ENCODE peak calls at places on chromosomes 13 and 19, in four cellular contexts. D is adrenal gland, W is heart left ventricle, A is A549. K is an unnamed sample. For H3K9me3, the result is how much of the 10 kb centered on the place peaks cover.

GRCh38 chr19:41540041-41540695 is 35.8 kb upstream of the CEACAM21 start:
- DNase-seq in D (no peak), W (no peak), A (no peak), K (no peak)

GRCh38 chr19:42199440-42200115 is 17.9 kb downstream of the DEDD2 start:
- DNase-seq in D (no peak), W (peak), A (no peak), K (no peak)

GRCh38 chr19:35153701-35154534 is 617 bp upstream of the FXYD5 start:
- DNase-seq in D (no peak), W (peak), A (peak), K (no peak)

GRCh38 chr13:73138276-73138950 is 79.6 kb downstream of the KLF5 start:
- DNase-seq in D (no peak), W (no peak), A (peak), K (peak)

GRCh38 chr13:110624766-110625756 is 9.7 kb downstream of the NAXD start:
- DNase-seq in D (no peak), W (no peak), A (no peak), K (no peak)

GRCh38 chr19:38402967-38403674 is at the start of gene FAM98C:
- DNase-seq in D (peak), W (peak), A (peak), K (peak)

GRCh38 chr19:38952395-38953165 is 21.8 kb downstream of the MRPS12 start:
- DNase-seq in D (peak), W (no peak), A (peak), K (no peak)

GRCh38 chr13:51803018-51803417 is 945 bp downstream of the DHRS12 start:
- DNase-seq in D (no peak), W (no peak), A (no peak), K (no peak)

GRCh38 chr13:32409561-32410440 is 18.1 kb downstream of the N4BP2L1 start:
- DNase-seq in D (peak), W (no peak), A (no peak), K (no peak)

GRCh38 chr19:39415111-39416046 is 2.9 kb downstream of the PLEKHG2 start:
- DNase-seq in D (no peak), W (peak), A (peak), K (no peak)

GRCh38 chr19:53182202-53182601 is 11.0 kb downstream of the ZNF665 start:
- DNase-seq in D (no peak), W (no peak), A (no peak), K (no peak)

GRCh38 chr19:10389863-10390262 is 9.5 kb upstream of the TYK2 start:
- DNase-seq in D (no peak), W (no peak), A (no peak), K (no peak)

DNA sequence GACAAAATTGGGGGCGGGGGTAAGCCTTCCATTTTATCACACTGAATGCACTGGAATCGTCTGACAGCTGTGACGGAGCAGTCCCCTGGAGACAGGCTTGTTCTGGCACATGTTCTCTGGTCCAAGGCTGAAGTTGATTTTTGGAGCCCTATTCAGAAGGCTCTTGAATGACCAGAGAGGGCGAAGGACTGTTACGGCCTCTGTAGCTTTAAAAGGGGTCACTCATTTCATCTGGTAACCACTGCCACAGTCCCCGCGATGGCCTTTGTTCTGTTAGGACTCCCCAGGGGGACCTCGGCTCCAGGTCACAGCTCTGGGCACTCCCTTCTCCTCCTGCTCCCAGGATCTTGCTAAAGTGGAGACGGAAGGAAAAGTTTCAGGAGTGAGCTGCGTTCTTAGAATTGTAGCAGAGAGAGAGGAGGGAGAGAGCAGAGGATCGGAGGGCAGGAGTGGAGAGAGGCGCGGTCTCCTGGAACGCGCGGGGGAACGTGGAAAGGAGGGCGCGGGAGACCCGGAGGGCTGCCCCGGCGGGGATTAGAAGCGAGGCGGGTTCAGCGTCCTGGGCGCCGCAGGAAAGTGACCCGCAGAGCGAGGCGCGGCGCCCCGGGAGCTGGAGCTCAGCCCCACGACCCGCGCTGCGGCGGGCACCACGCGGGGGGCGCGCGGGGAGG is 134.3 kb upstream of the MYO16 start:
- DNase-seq in D (no peak), W (no peak), A (peak), K (no peak)
- H3K4me3 ChIP-seq in D (no peak), W (peak), A (peak), K (no peak)

GRCh38 chr19:23343434-23344010 is 51.7 kb downstream of the ZNF91 start:
- DNase-seq in D (no peak), W (no peak), A (no peak), K (no peak)
- H3K9me3 ChIP-seq in D (half or more), W (half or more), A (under half), K (half or more)

DNA sequence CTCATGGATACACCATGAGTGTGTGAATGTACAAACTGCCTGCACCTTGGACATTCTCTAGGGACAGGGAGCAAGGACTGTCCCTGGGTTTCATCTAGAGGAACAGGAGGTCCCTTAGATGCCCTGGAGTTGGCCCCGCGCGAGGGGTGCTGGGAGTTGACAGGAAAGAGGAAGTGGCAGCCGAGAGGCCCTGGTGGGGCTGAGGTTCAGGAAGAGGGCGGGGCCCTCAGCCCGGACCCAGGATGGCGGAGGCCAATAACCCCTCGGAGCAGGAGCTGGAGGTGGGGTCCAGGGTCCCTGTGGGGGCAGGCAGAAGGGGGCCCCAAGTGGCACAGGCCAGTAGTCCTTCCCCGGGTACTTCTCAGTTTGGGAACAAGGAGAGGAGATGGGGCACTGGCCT is 6.9 kb downstream of the PKN1 start:
- DNase-seq in D (peak), W (peak), A (no peak), K (no peak)
- H3K4me3 ChIP-seq in D (no peak), W (peak), A (no peak), K (no peak)

GRCh38 chr19:21581646-21582045 is 76.2 kb downstream of the ZNF429 start:
- DNase-seq in D (no peak), W (no peak), A (no peak), K (no peak)
- H3K9me3 ChIP-seq in D (under half), W (under half), A (under half), K (half or more)

DNA sequence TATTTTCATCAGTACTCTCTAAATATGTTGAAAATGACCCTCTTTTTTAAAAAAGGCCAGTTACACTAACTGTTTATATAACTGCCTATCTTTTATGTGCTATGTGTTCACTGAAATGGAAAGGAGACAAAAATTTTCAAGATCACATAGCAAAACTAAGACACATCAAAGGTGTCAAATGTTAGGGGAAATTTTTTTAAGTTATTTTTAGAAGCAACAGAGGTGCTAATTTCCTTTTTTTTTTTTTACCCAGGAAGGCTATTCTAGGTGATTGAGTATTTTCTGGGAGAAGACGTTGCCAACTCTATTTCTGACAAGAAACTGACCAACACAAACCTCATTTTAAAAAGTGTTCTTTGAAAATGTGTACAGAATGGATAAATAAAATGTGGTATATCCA is 45.7 kb downstream of the ELF1 start:
- DNase-seq in D (no peak), W (no peak), A (no peak), K (no peak)
- H3K4me3 ChIP-seq in D (no peak), W (no peak), A (no peak), K (no peak)

GRCh38 chr19:22523940-22524339 is 101.8 kb upstream of the ZNF98 start:
- DNase-seq in D (no peak), W (no peak), A (no peak), K (no peak)

GRCh38 chr19:22515435-22515834 is 93.3 kb upstream of the ZNF98 start:
- DNase-seq in D (no peak), W (no peak), A (no peak), K (no peak)

GRCh38 chr19:22517496-22518411 is 95.6 kb upstream of the ZNF98 start:
- DNase-seq in D (no peak), W (no peak), A (no peak), K (no peak)

GRCh38 chr19:22519152-22519551 is 97.0 kb upstream of the ZNF98 start:
- DNase-seq in D (no peak), W (no peak), A (no peak), K (no peak)
- H3K9me3 ChIP-seq in D (under half), W (under half), A (under half), K (half or more)

GRCh38 chr19:47020992-47021496 is 1.4 kb downstream of the NPAS1 start:
- DNase-seq in D (no peak), W (no peak), A (peak), K (no peak)

GRCh38 chr19:47021536-47022139 is 2.0 kb downstream of the NPAS1 start:
- DNase-seq in D (no peak), W (no peak), A (peak), K (no peak)

GRCh38 chr19:47020132-47020805 is 632 bp downstream of the NPAS1 start:
- DNase-seq in D (no peak), W (no peak), A (no peak), K (no peak)

GRCh38 chr19:47018923-47019322 is 714 bp upstream of the NPAS1 start:
- DNase-seq in D (no peak), W (no peak), A (no peak), K (no peak)

DNA sequence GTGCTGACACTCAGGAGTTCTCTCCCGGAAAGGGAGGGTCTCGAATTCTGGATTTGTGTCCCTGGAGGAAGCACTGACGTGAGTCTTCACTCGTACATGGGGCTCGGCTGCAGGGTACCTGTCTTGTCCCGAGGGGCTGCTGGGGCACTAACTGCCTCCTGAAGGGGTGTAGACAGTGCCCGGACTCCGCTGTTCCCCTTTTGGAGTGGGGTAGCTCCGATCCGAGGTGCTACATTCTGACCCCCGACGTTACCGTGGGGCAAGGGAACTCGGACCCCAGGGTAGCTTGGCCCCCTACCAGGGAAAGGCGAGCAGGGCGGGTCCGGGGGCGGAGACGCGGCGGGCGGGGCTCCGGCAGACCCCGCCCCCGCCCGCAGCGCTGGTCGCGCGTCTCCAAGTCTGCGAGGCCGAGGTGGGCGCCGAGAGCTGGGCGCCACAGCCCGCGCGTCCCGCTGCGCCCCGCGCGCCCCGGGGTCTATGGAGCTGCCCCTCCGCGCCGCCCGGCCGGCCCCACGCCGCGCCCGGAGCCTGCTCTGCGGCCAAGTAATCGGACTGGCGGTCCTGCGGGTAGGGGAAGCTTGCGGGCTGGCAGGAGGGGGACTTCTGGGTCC is at the start of gene NPAS1:
- DNase-seq in D (no peak), W (no peak), A (no peak), K (no peak)
- H3K4me3 ChIP-seq in D (no peak), W (peak), A (peak), K (peak)

GRCh38 chr13:98333481-98333880 is 156.4 kb upstream of the RNF113B start:
- DNase-seq in D (no peak), W (no peak), A (no peak), K (no peak)

GRCh38 chr13:98335721-98336120 is 158.7 kb upstream of the RNF113B start:
- DNase-seq in D (no peak), W (no peak), A (no peak), K (no peak)

GRCh38 chr13:98334620-98335205 is 157.6 kb upstream of the RNF113B start:
- DNase-seq in D (no peak), W (no peak), A (no peak), K (no peak)

GRCh38 chr13:98332222-98332621 is 155.2 kb upstream of the RNF113B start:
- DNase-seq in D (no peak), W (no peak), A (no peak), K (no peak)

DNA sequence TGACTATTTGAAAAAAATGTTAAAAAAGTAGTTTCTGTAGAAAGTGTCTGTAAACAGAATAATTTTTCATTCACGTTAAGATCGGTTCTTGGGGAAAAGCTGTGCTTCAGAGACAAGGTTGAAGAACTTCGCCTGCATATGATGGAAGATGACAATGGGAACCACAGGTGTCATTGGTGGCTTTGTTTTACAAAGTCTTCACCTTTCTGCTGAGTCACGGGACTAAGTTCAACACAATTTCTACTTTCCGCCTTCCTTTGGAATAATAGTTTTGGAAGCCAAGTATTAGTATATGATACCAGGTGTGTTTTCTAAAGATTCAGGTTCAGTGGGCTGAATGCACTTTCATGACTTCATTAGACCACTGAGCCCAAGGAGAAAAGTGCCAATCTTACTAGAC is 155.6 kb upstream of the RNF113B start:
- DNase-seq in D (no peak), W (no peak), A (no peak), K (no peak)
- H3K9me3 ChIP-seq in D (under half), W (under half), A (under half), K (under half)

GRCh38 chr13:91351980-91352379 is 4.5 kb downstream of the MIR17HG start:
- DNase-seq in D (no peak), W (no peak), A (no peak), K (no peak)

GRCh38 chr13:91347996-91348905 is 764 bp downstream of the MIR17HG start:
- DNase-seq in D (peak), W (peak), A (peak), K (no peak)

GRCh38 chr13:91351123-91351522 is 3.6 kb downstream of the MIR17HG start:
- DNase-seq in D (no peak), W (no peak), A (no peak), K (no peak)

GRCh38 chr13:91348906-91349435 is 1.5 kb downstream of the MIR17HG start:
- DNase-seq in D (peak), W (peak), A (peak), K (peak)

GRCh38 chr13:91349992-91350911 is 2.8 kb downstream of the MIR17HG start:
- DNase-seq in D (no peak), W (no peak), A (no peak), K (no peak)
- H3K4me3 ChIP-seq in D (no peak), W (peak), A (peak), K (peak)

K was measured in AG04450.